ENCODE peak calls at places on chromosome 10, in five cellular contexts. G, N, B, C and S are unnamed samples.
A peak's percentile ranks its signal among the peaks of the same experiment; 100 is the strongest.

GRCh38 chr10:71597821-71598498 is 121.6 kb downstream of the C10orf105 start:
- DNase-seq in G (no peak), N (peak; percentile 23), B (no peak), C (peak; percentile 80), S (peak; percentile 69)

GRCh38 chr10:8830064-8830463 is 775.6 kb downstream of the GATA3 start:
- DNase-seq in G (no peak), N (no peak), B (no peak), C (no peak), S (no peak)

GRCh38 chr10:43892062-43892765 is 243.5 kb upstream of the ZNF32 start:
- DNase-seq in G (no peak), N (no peak), B (no peak), C (no peak), S (no peak)

GRCh38 chr10:61398730-61399129 is 54.5 kb downstream of the TMEM26 start:
- DNase-seq in G (no peak), N (no peak), B (no peak), C (no peak), S (no peak)

GRCh38 chr10:24848169-24848688 is 104.2 kb downstream of the PRTFDC1 start:
- DNase-seq in G (no peak), N (no peak), B (no peak), C (no peak), S (no peak)

GRCh38 chr10:68073631-68074403 is 1.3 kb downstream of the HERC4 start:
- DNase-seq in G (no peak), N (peak; percentile 16), B (no peak), C (no peak), S (no peak)

GRCh38 chr10:100939763-100940344 is 27.1 kb downstream of the SLF2 start:
- DNase-seq in G (no peak), N (no peak), B (no peak), C (no peak), S (no peak)

GRCh38 chr10:29627201-29628105 is 7.3 kb downstream of the SVIL start:
- DNase-seq in G (no peak), N (no peak), B (no peak), C (no peak), S (no peak)

GRCh38 chr10:1550616-1551015 is 186.7 kb downstream of the ADARB2 start:
- DNase-seq in G (no peak), N (no peak), B (no peak), C (no peak), S (no peak)

GRCh38 chr10:133445268-133445732 is 8.4 kb upstream of the SCART1 start:
- DNase-seq in G (no peak), N (no peak), B (no peak), C (no peak), S (no peak)

GRCh38 chr10:25557136-25557535 is 376.9 kb upstream of the MYO3A start:
- DNase-seq in G (no peak), N (no peak), B (no peak), C (no peak), S (no peak)

GRCh38 chr10:84360634-84361365 is 32.4 kb downstream of the CCSER2 start:
- DNase-seq in G (no peak), N (no peak), B (no peak), C (no peak), S (no peak)

GRCh38 chr10:108899686-108900085 is 1023.6 kb downstream of the XPNPEP1 start:
- DNase-seq in G (no peak), N (no peak), B (no peak), C (no peak), S (no peak)

GRCh38 chr10:60280475-60280874 is 109.2 kb downstream of the ANK3 start:
- DNase-seq in G (no peak), N (no peak), B (no peak), C (no peak), S (no peak)

GRCh38 chr10:82477776-82478175 is 602.8 kb downstream of the NRG3 start:
- DNase-seq in G (no peak), N (no peak), B (no peak), C (no peak), S (no peak)

GRCh38 chr10:3923033-3923432 is 138.0 kb upstream of the KLF6 start:
- DNase-seq in G (no peak), N (no peak), B (no peak), C (no peak), S (no peak)

GRCh38 chr10:126634915-126635314 is 35.6 kb downstream of the C10orf90 start:
- DNase-seq in G (peak; percentile 20), N (no peak), B (no peak), C (no peak), S (peak; percentile 39)

GRCh38 chr10:69728335-69728861 is 73.3 kb upstream of the COL13A1 start:
- DNase-seq in G (peak; percentile 59), N (no peak), B (no peak), C (no peak), S (peak; percentile 96)

GRCh38 chr10:58217612-58218011 is 50.1 kb downstream of the IPMK start:
- DNase-seq in G (no peak), N (no peak), B (no peak), C (no peak), S (no peak)

GRCh38 chr10:51768886-51769285 is 69.5 kb upstream of the CSTF2T start:
- DNase-seq in G (no peak), N (no peak), B (no peak), C (no peak), S (no peak)

GRCh38 chr10:132396495-132397035 is 435 bp upstream of the PWWP2B start:
- DNase-seq in G (no peak), N (peak; percentile 41), B (peak; percentile 73), C (peak; percentile 96), S (peak; percentile 59)

GRCh38 chr10:8638088-8638672 is 583.7 kb downstream of the GATA3 start:
- DNase-seq in G (no peak), N (no peak), B (no peak), C (no peak), S (no peak)

DNA sequence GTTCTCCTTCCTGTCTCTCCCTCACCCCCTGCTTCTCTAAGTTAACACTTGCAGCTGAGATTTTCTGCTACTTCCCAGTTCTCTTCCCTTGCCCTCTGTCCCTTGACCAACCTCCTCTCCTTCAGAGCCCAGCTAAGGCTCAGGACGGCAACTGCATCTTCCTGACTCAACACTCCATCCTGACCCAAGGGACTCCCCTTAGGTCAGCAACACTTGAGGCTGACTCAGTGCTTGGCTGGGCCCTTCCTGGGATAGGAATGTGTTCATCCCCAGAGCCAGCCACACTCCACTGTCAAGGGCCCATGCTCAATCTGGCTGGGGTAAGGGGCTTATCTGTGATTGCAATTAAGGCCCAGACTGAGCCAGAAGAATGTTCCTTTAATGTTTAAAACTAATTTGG is 3.4 kb downstream of the CALHM2 start:
- DNase-seq in G (no peak), N (no peak), B (no peak), C (no peak), S (peak; percentile 82)
- H3K4me3 ChIP-seq in G (no peak overlapping the region), N (no peak overlapping the region), B (no peak overlapping the region), C (no peak overlapping the region), S (no peak overlapping the region)

GRCh38 chr10:63716174-63716573 is 195.0 kb downstream of the REEP3 start:
- DNase-seq in G (no peak), N (no peak), B (no peak), C (no peak), S (no peak)

GRCh38 chr10:63712717-63713115 is 191.5 kb downstream of the REEP3 start:
- DNase-seq in G (no peak), N (no peak), B (no peak), C (no peak), S (no peak)

GRCh38 chr10:63711866-63712716 is 190.9 kb downstream of the REEP3 start:
- DNase-seq in G (peak; percentile 96), N (no peak), B (peak; percentile 99), C (no peak), S (peak; percentile 98)

GRCh38 chr10:63711361-63711760 is 190.2 kb downstream of the REEP3 start:
- DNase-seq in G (no peak), N (no peak), B (peak; percentile 83), C (no peak), S (peak; percentile 85)

DNA sequence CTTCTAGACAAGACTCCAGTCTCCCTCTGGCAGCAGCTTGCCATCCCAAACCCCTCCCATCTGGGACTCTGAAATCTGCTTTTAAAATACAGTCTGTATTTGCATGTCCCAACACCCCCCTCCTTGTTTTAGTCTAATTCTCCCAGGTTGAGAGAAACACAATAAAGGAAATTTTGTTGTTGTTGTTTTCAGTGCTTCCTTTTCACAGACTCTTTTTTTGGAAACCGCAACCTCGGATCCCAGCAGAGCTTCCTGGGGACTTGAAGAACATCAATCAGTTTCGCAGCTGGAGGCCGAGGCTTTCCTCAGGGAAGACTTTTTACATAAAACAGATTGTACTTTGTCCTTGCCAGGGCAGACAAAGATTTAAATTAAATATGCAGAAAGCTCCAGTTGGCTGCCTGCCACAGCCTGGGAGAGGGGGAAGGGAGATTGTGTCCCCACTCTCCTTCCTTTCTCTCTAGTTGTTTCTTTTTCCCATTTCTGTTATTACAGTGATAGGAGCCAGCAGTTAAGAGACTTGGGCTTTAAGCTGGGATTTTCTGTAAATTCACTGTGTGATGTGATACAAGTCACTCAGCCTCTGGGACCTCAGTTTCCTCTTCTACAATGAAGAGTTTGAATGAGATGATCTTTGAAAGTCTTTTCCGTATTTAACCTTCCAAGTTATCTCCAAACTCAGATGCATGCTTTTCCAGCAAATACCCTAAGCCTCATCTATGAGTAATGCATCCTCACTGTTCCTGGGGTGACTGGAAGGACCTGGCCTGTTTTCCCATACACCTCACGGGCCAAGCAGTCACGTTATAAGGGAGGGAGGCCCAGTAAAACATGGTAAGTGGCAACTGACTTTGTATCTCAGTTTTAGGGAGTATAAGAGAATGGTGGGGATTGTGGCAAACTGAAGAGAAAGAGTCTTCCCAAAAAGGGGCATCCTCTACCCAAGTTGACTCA is 192.3 kb downstream of the REEP3 start:
- DNase-seq in G (no peak), N (no peak), B (peak; percentile 55), C (no peak), S (peak; percentile 41)
- H3K4me3 ChIP-seq in G (no peak overlapping the region), N (no peak overlapping the region), B (no peak overlapping the region), C (no peak overlapping the region), S (no peak overlapping the region)

GRCh38 chr10:79424221-79425073 is 21.0 kb downstream of the ZCCHC24 start:
- DNase-seq in G (no peak), N (no peak), B (peak; percentile 78), C (peak; percentile 54), S (no peak)
- H3K4me3 ChIP-seq in G (no peak overlapping the region), N (no peak overlapping the region), B (no peak overlapping the region), C (no peak overlapping the region), S (no peak overlapping the region)

GRCh38 chr10:33506838-33507661 is 172.6 kb upstream of the NRP1 start:
- DNase-seq in G (no peak), N (peak; percentile 82), B (no peak), C (no peak), S (no peak)

GRCh38 chr10:33507662-33508425 is 173.4 kb upstream of the NRP1 start:
- DNase-seq in G (no peak), N (no peak), B (no peak), C (no peak), S (no peak)

GRCh38 chr10:33506391-33506790 is 171.9 kb upstream of the NRP1 start:
- DNase-seq in G (no peak), N (no peak), B (no peak), C (no peak), S (no peak)

DNA sequence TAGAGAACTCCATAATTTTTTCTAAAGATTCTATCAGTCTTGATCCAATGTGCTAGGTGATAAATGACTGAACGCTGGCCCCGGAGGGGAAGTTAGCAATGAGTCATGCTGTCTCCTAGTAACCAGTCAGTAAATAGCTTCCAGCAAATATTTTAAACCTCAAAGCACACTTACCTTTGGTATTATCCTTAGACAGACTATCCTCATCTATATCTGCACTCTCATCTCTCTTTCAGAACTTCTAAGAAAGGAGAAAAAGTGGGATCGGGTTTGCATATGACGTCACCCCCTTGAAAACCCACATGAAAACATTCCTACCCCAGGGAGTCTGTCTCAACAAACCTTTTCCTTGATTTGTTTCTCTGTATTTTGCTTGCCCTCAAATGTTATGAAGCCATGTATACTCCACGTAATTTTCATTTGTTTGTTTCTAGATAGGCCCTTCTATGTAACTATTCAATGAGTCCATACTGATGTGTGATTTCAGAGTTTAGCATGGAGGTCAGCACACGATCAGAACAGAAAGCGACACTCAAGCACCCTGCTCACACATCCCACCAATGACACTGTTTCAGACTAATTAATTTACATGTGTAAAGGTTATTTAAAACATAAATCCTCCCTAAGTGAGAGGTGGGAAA is 174.9 kb upstream of the NRP1 start:
- DNase-seq in G (peak; percentile 70), N (peak; percentile 81), B (peak; percentile 31), C (no peak), S (peak; percentile 42)
- H3K4me3 ChIP-seq in G (no peak overlapping the region), N (no peak overlapping the region), B (no peak overlapping the region), C (no peak overlapping the region), S (no peak overlapping the region)